ENCODE peak calls at places on chromosomes 1 and 21, in seven cellular contexts. E is neural progenitor cell, M is MM.1S, Z is GM23248, T is PC-3, J is hepatocyte, L is HCT116. O is an unnamed sample.

GRCh38 chr21:38095220-38095619 is 161.6 kb upstream of the KCNJ15 start:
- DNase-seq in L (no peak), E (no peak), M (no peak), J (no peak), T (no peak), Z (peak; percentile 5), O (no peak)

GRCh38 chr1:232393010-232393833 is 236.7 kb downstream of the SIPA1L2 start:
- DNase-seq in L (no peak), J (no peak), E (no peak), Z (no peak), T (peak; percentile 26), M (no peak), O (no peak)

GRCh38 chr1:175708787-175709186 is 34.6 kb downstream of the TNR start:
- DNase-seq in T (peak; percentile 17), M (peak; percentile 13), E (no peak), J (no peak), Z (no peak), L (no peak), O (no peak)

GRCh38 chr1:63129184-63129583 is 193.2 kb upstream of the FOXD3 start:
- DNase-seq in T (no peak), E (no peak), L (no peak), Z (no peak), J (no peak), M (no peak), O (no peak)

GRCh38 chr1:43039228-43040055 is 80.8 kb upstream of the SLC2A1 start:
- DNase-seq in M (no peak), E (no peak), L (no peak), Z (no peak), T (peak; percentile 8), J (peak; percentile 48), O (no peak)

GRCh38 chr1:59013276-59013927 is 229.6 kb upstream of the JUN start:
- DNase-seq in T (no peak), Z (peak; percentile 81), M (peak; percentile 40), J (peak; percentile 69), L (no peak), E (peak; percentile 56), O (peak; percentile 90)

GRCh38 chr1:148263128-148263905 is 111.2 kb upstream of the NBPF11 start:
- DNase-seq in E (peak; percentile 91), T (peak; percentile 98), L (peak; percentile 99), J (peak; percentile 86), Z (peak; percentile 78), M (peak; percentile 94), O (peak; percentile 98)

GRCh38 chr1:234745844-234746797 is 136.1 kb upstream of the IRF2BP2 start:
- DNase-seq in M (no peak), E (peak; percentile 60), L (no peak), J (peak; percentile 65), T (peak; percentile 60), Z (peak; percentile 56), O (no peak)

GRCh38 chr1:8217011-8217711 is 100.8 kb upstream of the SLC45A1 start:
- DNase-seq in E (peak; percentile 74), L (no peak), Z (peak; percentile 62), T (no peak), J (peak; percentile 64), M (no peak), O (peak; percentile 75)

GRCh38 chr1:151472852-151473731 is 13.8 kb upstream of the POGZ start:
- DNase-seq in J (peak; percentile 67), E (peak; percentile 65), T (peak; percentile 43), M (no peak), Z (peak; percentile 56), L (no peak), O (peak; percentile 89)

GRCh38 chr1:238281418-238281817 is 390.7 kb upstream of the ZP4 start:
- DNase-seq in M (no peak), E (no peak), T (peak; percentile 24), L (no peak), Z (no peak), J (no peak), O (no peak)

GRCh38 chr1:101474039-101474665 is 237.3 kb downstream of the S1PR1 start:
- DNase-seq in E (peak; percentile 69), Z (peak; percentile 24), J (peak; percentile 36), L (peak; percentile 35), T (peak; percentile 33), M (peak; percentile 26), O (peak; percentile 82)

GRCh38 chr1:52127181-52128175 is 14.4 kb upstream of the ZFYVE9 start:
- DNase-seq in T (peak; percentile 71), M (peak; percentile 46), L (peak; percentile 57), J (peak; percentile 61), E (no peak), Z (peak; percentile 71), O (peak; percentile 35)

GRCh38 chr1:19338323-19338762 is 26.2 kb downstream of the SLC66A1 start:
- DNase-seq in J (peak; percentile 66), T (no peak), E (peak; percentile 81), Z (no peak), M (no peak), L (no peak), O (peak; percentile 91)

GRCh38 chr1:70487910-70488665 is 77.0 kb downstream of the CTH start:
- DNase-seq in Z (peak; percentile 54), J (peak; percentile 42), L (peak; percentile 46), T (peak; percentile 73), E (peak; percentile 84), M (peak; percentile 34), O (peak; percentile 91)

GRCh38 chr1:8077602-8078001 is 51.5 kb upstream of the ERRFI1 start:
- DNase-seq in T (no peak), E (no peak), M (no peak), Z (no peak), J (no peak), L (no peak), O (no peak)

GRCh38 chr1:23475134-23475628 is 8.8 kb downstream of the ASAP3 start:
- DNase-seq in T (peak; percentile 92), E (no peak), L (no peak), Z (peak; percentile 93), J (peak; percentile 52), M (no peak), O (no peak)

GRCh38 chr1:3262681-3263286 is 191.7 kb upstream of the ARHGEF16 start:
- DNase-seq in M (no peak), E (no peak), J (no peak), Z (no peak), T (no peak), L (no peak), O (no peak)

GRCh38 chr1:76625887-76626286 is 241.4 kb upstream of the ST6GALNAC5 start:
- DNase-seq in L (no peak), Z (no peak), E (peak; percentile 5), J (no peak), M (no peak), T (no peak), O (no peak)
- TF ChIP-seq EZH2phosphoT487 in L (no peak), Z (no peak), E (no peak), J (no peak), M (no peak), T (no peak), O (no peak)

GRCh38 chr1:61687901-61688300 is 37.0 kb downstream of the TM2D1 start:
- DNase-seq in Z (peak; percentile 43), M (no peak), T (peak; percentile 14), J (no peak), E (no peak), L (no peak), O (no peak)
- H3K27ac ChIP-seq in Z (no peak overlapping the region), M (no peak overlapping the region), T (no peak overlapping the region), J (no peak overlapping the region), E (no peak overlapping the region), L (no peak overlapping the region), O (no peak overlapping the region)

DNA sequence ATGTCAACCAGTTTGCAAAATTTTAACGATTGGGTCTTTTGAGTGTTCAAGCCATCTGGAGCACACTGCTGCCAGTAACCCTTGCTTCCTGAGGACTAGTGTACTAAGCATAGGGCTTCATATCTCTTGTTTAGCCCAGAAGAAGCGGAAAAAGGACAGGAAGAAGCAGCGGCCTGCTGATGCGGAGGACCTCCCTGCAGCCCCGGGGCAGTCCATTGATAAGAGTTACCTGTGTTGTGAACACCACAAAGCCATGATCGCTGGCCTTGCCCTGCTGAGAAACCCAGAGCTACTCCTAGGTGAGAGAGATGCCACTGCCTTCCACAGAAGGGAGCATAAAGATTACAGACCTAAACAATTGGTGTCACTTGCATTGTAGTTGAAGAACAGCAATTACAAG is 8.9 kb downstream of the METTL13 start:
- DNase-seq in T (no peak), J (no peak), E (no peak), Z (no peak), L (no peak), M (no peak), O (no peak)
- TF ChIP-seq EZH2phosphoT487 in T (no peak), J (no peak), E (no peak), Z (no peak), L (no peak), M (no peak), O (no peak)

GRCh38 chr1:204670152-204670927 is 15.2 kb downstream of the LRRN2 start:
- DNase-seq in T (peak; percentile 69), J (peak; percentile 39), Z (peak; percentile 82), L (no peak), M (no peak), E (no peak), O (no peak)
- H3K27ac ChIP-seq in T (no peak overlapping the region), J (peak overlapping the region; percentile 46), Z (no peak overlapping the region), L (no peak overlapping the region), M (no peak overlapping the region), E (no peak overlapping the region), O (no peak overlapping the region)

DNA sequence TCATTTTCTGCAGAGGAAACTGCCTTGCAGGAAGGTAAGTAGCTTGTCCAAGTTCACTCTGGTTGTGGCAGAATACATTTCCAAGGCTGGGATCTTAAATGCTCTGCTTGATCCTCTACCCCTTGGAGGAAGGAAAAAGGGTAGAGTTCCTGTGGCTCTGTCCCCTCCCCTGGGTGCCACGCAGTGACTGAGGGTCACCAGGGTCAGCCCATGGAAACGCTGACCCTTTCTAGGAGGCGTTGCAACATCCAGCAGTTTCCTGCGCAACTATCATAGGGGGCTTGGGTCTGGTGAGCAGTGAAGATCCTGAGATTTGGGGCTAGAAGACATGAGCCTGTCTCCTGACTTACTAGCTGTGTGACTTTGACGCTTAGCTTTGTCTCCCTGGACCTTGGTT is 29.4 kb upstream of the EPS8L3 start:
- DNase-seq in E (no peak), Z (no peak), T (no peak), J (no peak), M (no peak), L (no peak), O (no peak)
- TF ChIP-seq EZH2phosphoT487 in E (no peak), Z (no peak), T (no peak), J (no peak), M (no peak), L (no peak), O (no peak)

DNA sequence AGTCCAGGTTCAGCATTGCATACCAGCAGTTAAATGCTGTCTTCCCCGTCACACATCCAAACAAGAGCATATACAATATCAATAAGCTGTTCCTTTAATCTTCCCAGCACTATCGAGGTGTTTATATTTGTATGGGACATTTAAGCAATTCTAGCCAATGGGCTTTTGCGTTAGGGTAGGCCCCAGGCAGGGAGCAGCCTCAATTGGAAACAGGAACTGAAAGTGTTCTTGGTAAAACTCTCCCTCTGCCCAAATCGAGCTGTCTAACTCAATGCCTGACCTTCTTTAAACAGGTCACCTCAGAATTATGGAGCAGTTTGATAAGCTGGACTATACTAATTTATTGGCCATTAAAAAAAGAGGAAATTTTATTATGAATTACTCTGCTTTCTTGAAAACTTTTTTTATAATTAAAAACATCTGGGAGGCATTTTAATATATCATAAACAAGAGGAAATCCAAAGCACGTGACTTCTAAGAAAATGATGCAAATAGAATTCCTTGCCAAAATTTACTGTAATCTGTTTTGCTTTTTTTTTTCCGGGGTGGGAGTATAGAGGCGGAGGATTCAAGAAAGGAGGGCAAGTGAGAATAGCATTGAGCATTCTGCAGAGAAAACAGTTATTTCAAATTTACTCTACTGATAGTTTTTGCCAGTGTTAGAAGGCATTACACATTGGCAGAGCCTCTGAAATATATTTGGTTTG is 498.1 kb downstream of the LMO4 start:
- DNase-seq in E (no peak), J (peak; percentile 54), L (no peak), T (no peak), M (peak; percentile 86), Z (peak; percentile 66), O (no peak)
- H3K27ac ChIP-seq in E (no peak overlapping the region), J (peak overlapping the region; percentile 62), L (no peak overlapping the region), T (no peak overlapping the region), M (no peak overlapping the region), Z (no peak overlapping the region), O (no peak overlapping the region)